ENCODE peak calls at places on chromosomes 16 and 17, in ten cellular contexts. C, R, Z, L, K, T, G, A, W and B are unnamed samples.

GRCh38 chr17:57481901-57482300 is 225.6 kb downstream of the MSI2 start:
- DNase-seq in Z (no peak), G (no peak), A (no peak), W (no peak), R (no peak), K (no peak), T (peak; percentile 92), C (peak; percentile 80), L (peak; percentile 100), B (no peak)

GRCh38 chr17:12627177-12627629 is 38.5 kb upstream of the MYOCD start:
- DNase-seq in R (no peak), A (no peak), G (no peak), C (peak; percentile 45), T (peak; percentile 88), K (no peak), W (peak; percentile 69), Z (peak; percentile 4), L (peak; percentile 100), B (no peak)

GRCh38 chr17:5011928-5012327 is 14.2 kb downstream of the KIF1C start:
- DNase-seq in R (no peak), T (no peak), K (no peak), A (no peak), W (no peak), G (no peak), L (peak; percentile 72), Z (no peak), C (no peak), B (no peak)

GRCh38 chr17:50184611-50185398 is 16.6 kb downstream of the COL1A1 start:
- DNase-seq in L (peak; percentile 62), K (no peak), R (no peak), Z (peak; percentile 70), W (peak; percentile 74), G (no peak), A (no peak), T (no peak), C (no peak), B (peak; percentile 76)

GRCh38 chr17:6940186-6940649 is 55.6 kb upstream of the ALOX12 start:
- DNase-seq in K (no peak), L (no peak), T (no peak), A (no peak), C (no peak), Z (no peak), R (no peak), G (no peak), W (no peak), B (no peak)

GRCh38 chr16:27169511-27170071 is 33.7 kb upstream of the KDM8 start:
- DNase-seq in W (peak; percentile 23), C (peak; percentile 37), L (peak; percentile 89), A (no peak), G (no peak), Z (peak; percentile 26), T (no peak), K (no peak), R (no peak), B (no peak)

GRCh38 chr17:73090396-73091202 is 1.9 kb downstream of the SLC39A11 start:
- DNase-seq in W (no peak), R (no peak), T (no peak), Z (no peak), G (no peak), K (no peak), L (no peak), C (no peak), A (no peak), B (no peak)

GRCh38 chr16:30724641-30725464 is 23.4 kb upstream of the PHKG2 start:
- DNase-seq in W (no peak), K (no peak), Z (no peak), A (peak; percentile 76), T (no peak), G (no peak), R (peak; percentile 64), C (no peak), L (no peak), B (peak; percentile 76)

GRCh38 chr17:16339402-16339801 is 13.9 kb downstream of the CENPV start:
- DNase-seq in C (no peak), K (no peak), G (no peak), R (no peak), T (no peak), Z (no peak), A (no peak), L (no peak), W (no peak), B (peak; percentile 1)

GRCh38 chr17:50710025-50710424 is 2.3 kb upstream of the ANKRD40 start:
- DNase-seq in G (no peak), L (no peak), A (no peak), C (no peak), W (no peak), R (no peak), Z (no peak), K (no peak), T (no peak), B (no peak)

GRCh38 chr17:56939869-56940484 is 20.9 kb downstream of the COIL start:
- DNase-seq in W (peak; percentile 71), A (no peak), K (peak; percentile 24), L (peak; percentile 62), R (no peak), G (no peak), T (no peak), Z (peak; percentile 34), C (peak; percentile 12), B (no peak)

GRCh38 chr16:85607331-85607765 is 5.8 kb upstream of the GSE1 start:
- DNase-seq in T (no peak), Z (no peak), G (no peak), L (no peak), A (peak; percentile 65), R (peak; percentile 57), W (no peak), C (no peak), K (peak; percentile 75), B (no peak)

GRCh38 chr16:31486036-31486435 is 3.1 kb downstream of the SLC5A2 start:
- DNase-seq in K (no peak), W (no peak), A (peak; percentile 46), C (no peak), G (no peak), L (no peak), Z (no peak), R (peak; percentile 34), T (no peak), B (no peak)

GRCh38 chr16:53605979-53606378 is 97.7 kb downstream of the RPGRIP1L start:
- DNase-seq in L (no peak), Z (no peak), C (no peak), W (no peak), T (no peak), K (no peak), A (no peak), R (no peak), G (no peak), B (no peak)

DNA sequence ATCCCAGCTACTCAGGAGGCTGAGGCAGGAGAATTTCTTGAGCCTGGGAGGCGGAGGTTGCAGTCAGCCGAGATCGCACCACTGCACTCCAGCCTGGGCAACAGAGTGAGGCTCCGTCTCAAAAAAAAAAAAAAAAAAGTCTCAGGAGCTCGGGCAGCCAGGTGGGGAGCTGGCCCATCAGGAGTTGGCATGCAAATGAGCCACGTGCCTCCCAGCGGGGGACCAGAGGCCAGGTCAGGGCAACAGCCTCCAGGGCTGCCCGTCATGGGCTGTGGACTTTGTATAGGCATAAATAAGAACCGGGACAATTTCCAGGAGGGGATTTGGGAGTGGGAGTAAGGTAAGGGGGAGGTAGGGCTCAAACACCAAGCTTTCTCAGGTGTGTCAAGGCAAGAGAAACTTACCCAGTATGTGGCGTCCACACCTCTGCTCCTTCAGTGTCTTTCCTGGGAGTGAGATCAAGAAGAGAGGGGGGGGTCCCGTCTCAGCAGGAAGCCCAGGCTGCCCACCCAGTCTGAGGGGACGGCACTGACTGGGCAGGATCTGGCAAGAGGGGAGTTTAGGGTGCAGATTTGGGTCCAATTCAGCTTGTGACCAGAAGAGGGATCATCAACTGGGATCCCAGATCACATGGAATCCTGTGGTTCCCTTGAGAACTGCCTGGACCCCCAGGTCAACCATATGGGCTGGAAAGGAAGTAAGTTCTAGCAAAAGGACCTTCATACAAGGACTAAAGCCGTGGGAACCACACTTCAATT is 22.3 kb upstream of the G6PC1 start:
- DNase-seq in C (no peak), L (no peak), G (no peak), A (peak; percentile 80), K (peak; percentile 89), Z (no peak), T (no peak), R (peak; percentile 68), W (peak; percentile 27), B (no peak)
- TF ChIP-seq CTCF in C (no peak), L (no peak), G (no peak), A (no peak), K (no peak), Z (no peak), T (no peak), R (peak; percentile 5), W (no peak), B (no peak)

DNA sequence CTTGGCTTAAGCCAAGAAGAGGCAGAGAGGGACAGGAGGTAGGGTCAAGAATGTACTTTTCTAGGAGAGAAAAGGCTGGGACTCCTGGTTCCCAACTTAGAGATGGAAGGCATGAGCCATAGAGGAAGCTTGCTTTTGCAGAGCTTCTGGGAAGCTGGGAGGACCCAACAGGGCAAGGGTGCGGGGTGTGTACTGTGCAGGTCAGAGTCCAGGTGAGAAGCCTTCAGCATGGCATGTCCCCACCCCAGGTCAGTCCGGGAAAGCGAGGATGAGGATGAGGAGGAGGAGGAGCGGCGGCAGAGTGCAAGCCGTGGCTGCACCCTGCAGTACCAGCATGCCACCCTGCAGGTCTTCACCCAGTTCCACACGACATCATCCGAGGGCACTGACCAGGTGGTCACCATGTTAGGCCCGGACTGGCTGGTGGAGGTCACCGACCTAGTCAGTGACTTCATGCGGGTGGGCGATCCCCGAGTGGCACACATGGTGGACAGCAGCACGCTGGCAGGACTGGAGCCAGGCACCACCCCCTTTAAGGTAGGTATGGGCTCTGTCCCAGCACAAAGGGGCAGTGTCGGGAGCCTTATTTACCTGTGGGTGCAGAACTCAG is 55.3 kb downstream of the TMEM132E start:
- DNase-seq in R (peak; percentile 50), K (no peak), Z (no peak), C (no peak), W (no peak), L (no peak), G (no peak), A (peak; percentile 69), T (no peak), B (peak; percentile 40)
- TF ChIP-seq CTCF in R (no peak), K (no peak), Z (no peak), C (no peak), W (no peak), L (no peak), G (no peak), A (no peak), T (no peak), B (no peak)

DNA sequence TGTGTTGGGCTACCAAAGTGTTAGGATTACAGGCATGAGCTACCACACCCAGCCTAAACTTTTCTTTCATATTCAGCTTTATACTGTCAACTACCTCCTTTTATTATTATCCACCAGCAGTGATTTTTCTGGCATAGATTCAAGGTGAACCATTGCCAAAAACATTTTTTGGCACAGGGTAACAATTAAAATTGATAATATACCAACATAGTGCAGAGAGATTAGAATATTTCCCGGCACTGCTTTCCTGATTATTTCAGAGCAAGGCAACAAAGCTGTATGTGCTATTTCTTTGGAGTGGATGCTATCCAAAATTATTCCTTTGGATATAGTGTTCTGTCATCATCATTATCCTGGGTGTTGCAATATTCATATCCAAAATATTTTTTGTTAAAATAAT is 781.6 kb upstream of the SOX9 start:
- DNase-seq in C (no peak), T (no peak), K (no peak), Z (no peak), W (peak; percentile 40), R (no peak), G (no peak), A (no peak), L (no peak), B (no peak)
- TF ChIP-seq CTCF in C (no peak), T (no peak), K (no peak), Z (no peak), W (no peak), R (no peak), G (no peak), A (no peak), L (no peak), B (no peak)

GRCh38 chr16:20004931-20005330 is 68.8 kb downstream of the GPR139 start:
- DNase-seq in W (no peak), K (peak; percentile 23), T (no peak), C (no peak), L (no peak), G (no peak), R (no peak), A (no peak), Z (no peak), B (no peak)
- TF ChIP-seq CTCF in W (no peak), K (peak; percentile 28), T (no peak), C (no peak), L (no peak), G (no peak), R (no peak), A (no peak), Z (no peak), B (no peak)